ENCODE peak calls at places on chromosomes 3 and 15, in nine cellular contexts. One of them, this sample, is unnamed.

GRCh38 chr15:31465083-31465955 is 138.7 kb downstream of the KLF13 start:
- DNase-seq in NB4: no peak
- DNase-seq in HCT116: no peak
- DNase-seq in HepG2: no peak
- DNase-seq in H1: no peak
- DNase-seq in K562: no peak
- DNase-seq in WTC11: no peak
- DNase-seq in endothelial cell of umbilical vein: no peak
- DNase-seq in GM12878: no peak
- DNase-seq in this sample: no peak

GRCh38 chr3:45724919-45725318 is 35.7 kb downstream of the SACM1L start:
- DNase-seq in H1: no peak
- DNase-seq in endothelial cell of umbilical vein: no peak
- DNase-seq in WTC11: no peak
- DNase-seq in K562: no peak
- DNase-seq in HepG2: no peak
- DNase-seq in GM12878: no peak
- DNase-seq in HCT116: no peak
- DNase-seq in NB4: no peak
- DNase-seq in this sample: no peak

GRCh38 chr15:92383528-92384326 is 10.0 kb upstream of the ST8SIA2 start:
- DNase-seq in HepG2: peak
- DNase-seq in WTC11: peak
- DNase-seq in NB4: peak
- DNase-seq in GM12878: no peak
- DNase-seq in K562: peak
- DNase-seq in endothelial cell of umbilical vein: no peak
- DNase-seq in HCT116: peak
- DNase-seq in H1: no peak
- DNase-seq in this sample: peak

GRCh38 chr15:30882861-30883433 is 20.8 kb upstream of the FAN1 start:
- DNase-seq in GM12878: no peak
- DNase-seq in HepG2: no peak
- DNase-seq in endothelial cell of umbilical vein: no peak
- DNase-seq in NB4: peak
- DNase-seq in HCT116: no peak
- DNase-seq in WTC11: no peak
- DNase-seq in H1: no peak
- DNase-seq in K562: no peak
- DNase-seq in this sample: no peak

GRCh38 chr3:135192929-135193328 is 397.9 kb downstream of the EPHB1 start:
- DNase-seq in HCT116: no peak
- DNase-seq in WTC11: no peak
- DNase-seq in HepG2: no peak
- DNase-seq in GM12878: no peak
- DNase-seq in endothelial cell of umbilical vein: no peak
- DNase-seq in K562: no peak
- DNase-seq in NB4: no peak
- DNase-seq in H1: no peak
- DNase-seq in this sample: no peak

GRCh38 chr3:64046527-64046926 is 23.2 kb upstream of the PSMD6 start:
- DNase-seq in GM12878: no peak
- DNase-seq in H1: no peak
- DNase-seq in WTC11: no peak
- DNase-seq in endothelial cell of umbilical vein: no peak
- DNase-seq in HCT116: no peak
- DNase-seq in NB4: no peak
- DNase-seq in K562: no peak
- DNase-seq in HepG2: no peak
- DNase-seq in this sample: no peak

GRCh38 chr3:11820540-11821041 is 26.1 kb downstream of the TAMM41 start:
- DNase-seq in GM12878: no peak
- DNase-seq in HepG2: no peak
- DNase-seq in K562: no peak
- DNase-seq in endothelial cell of umbilical vein: peak
- DNase-seq in NB4: no peak
- DNase-seq in H1: no peak
- DNase-seq in HCT116: no peak
- DNase-seq in WTC11: no peak
- DNase-seq in this sample: peak

GRCh38 chr15:57562220-57562769 is 29.4 kb upstream of the MYZAP start:
- DNase-seq in H1: no peak
- DNase-seq in GM12878: no peak
- DNase-seq in WTC11: no peak
- DNase-seq in NB4: no peak
- DNase-seq in HCT116: no peak
- DNase-seq in HepG2: no peak
- DNase-seq in K562: no peak
- DNase-seq in endothelial cell of umbilical vein: no peak
- DNase-seq in this sample: no peak

GRCh38 chr15:99433026-99433756 is 132.6 kb upstream of the MEF2A start:
- DNase-seq in HCT116: no peak
- DNase-seq in K562: peak
- DNase-seq in NB4: no peak
- DNase-seq in WTC11: no peak
- DNase-seq in HepG2: no peak
- DNase-seq in endothelial cell of umbilical vein: no peak
- DNase-seq in GM12878: no peak
- DNase-seq in H1: no peak
- DNase-seq in this sample: no peak

DNA sequence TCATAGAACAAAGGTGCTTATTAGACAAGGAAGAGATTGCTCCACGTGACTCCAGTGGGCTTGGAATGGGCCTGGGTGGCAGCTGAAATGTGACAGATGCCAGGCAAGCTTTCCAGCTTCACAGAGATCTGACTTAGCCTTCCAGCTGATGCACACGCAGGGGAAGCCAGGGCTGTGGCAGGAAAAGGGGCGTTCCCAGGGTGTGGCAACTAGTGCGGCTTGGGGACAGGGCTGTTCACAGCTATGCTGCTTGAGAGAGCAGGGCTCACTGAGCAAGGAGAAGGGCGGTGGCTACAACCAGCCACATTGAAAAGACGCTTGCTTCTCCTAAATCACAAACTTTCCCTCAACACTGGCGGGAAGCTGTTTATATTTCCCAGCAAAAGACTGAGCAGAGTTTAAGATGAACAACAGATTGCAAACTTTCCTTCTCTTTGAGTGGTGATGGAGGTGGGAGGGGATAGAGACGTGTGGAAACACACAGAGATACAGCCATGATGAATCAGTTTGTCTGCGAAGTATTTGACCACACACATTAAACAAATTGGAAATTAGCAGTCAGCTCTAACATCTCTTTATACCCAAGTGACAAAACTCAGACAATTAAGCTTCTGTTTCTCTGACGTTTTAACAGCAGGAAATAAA is 127.5 kb downstream of the BDH1 start:
- DNase-seq in WTC11: no peak
- DNase-seq in HepG2: peak
- DNase-seq in K562: peak
- DNase-seq in GM12878: no peak
- DNase-seq in NB4: peak
- DNase-seq in HCT116: peak
- DNase-seq in endothelial cell of umbilical vein: peak
- DNase-seq in H1: no peak
- DNase-seq in this sample: peak
- TF ChIP-seq MAX in WTC11: no peak
- TF ChIP-seq MAX in HepG2: no peak
- TF ChIP-seq MAX in K562: no peak
- TF ChIP-seq MAX in GM12878: no peak
- TF ChIP-seq MAX in NB4: no peak
- TF ChIP-seq MAX in HCT116: no peak
- TF ChIP-seq MAX in endothelial cell of umbilical vein: no peak
- TF ChIP-seq MAX in H1: no peak
- TF ChIP-seq MAX in this sample: no peak

GRCh38 chr3:194758716-194759115 is 73.0 kb downstream of the FAM43A start:
- DNase-seq in K562: no peak
- DNase-seq in NB4: no peak
- DNase-seq in HepG2: no peak
- DNase-seq in WTC11: no peak
- DNase-seq in HCT116: no peak
- DNase-seq in endothelial cell of umbilical vein: no peak
- DNase-seq in H1: no peak
- DNase-seq in GM12878: no peak
- DNase-seq in this sample: no peak
- TF ChIP-seq MAX in K562: no peak
- TF ChIP-seq MAX in NB4: no peak
- TF ChIP-seq MAX in HepG2: no peak
- TF ChIP-seq MAX in WTC11: no peak
- TF ChIP-seq MAX in HCT116: no peak
- TF ChIP-seq MAX in endothelial cell of umbilical vein: no peak
- TF ChIP-seq MAX in H1: no peak
- TF ChIP-seq MAX in GM12878: no peak
- TF ChIP-seq MAX in this sample: no peak

GRCh38 chr3:141275032-141275422 is 43.4 kb downstream of the PXYLP1 start:
- DNase-seq in HepG2: peak
- DNase-seq in H1: no peak
- DNase-seq in HCT116: no peak
- DNase-seq in NB4: peak
- DNase-seq in GM12878: no peak
- DNase-seq in K562: no peak
- DNase-seq in WTC11: no peak
- DNase-seq in endothelial cell of umbilical vein: no peak
- DNase-seq in this sample: no peak
- TF ChIP-seq MAX in HepG2: no peak
- TF ChIP-seq MAX in H1: no peak
- TF ChIP-seq MAX in HCT116: no peak
- TF ChIP-seq MAX in NB4: no peak
- TF ChIP-seq MAX in GM12878: no peak
- TF ChIP-seq MAX in K562: no peak
- TF ChIP-seq MAX in WTC11: no peak
- TF ChIP-seq MAX in endothelial cell of umbilical vein: no peak
- TF ChIP-seq MAX in this sample: no peak

GRCh38 chr3:133367431-133367830 is 32.4 kb upstream of the BFSP2 start:
- DNase-seq in K562: no peak
- DNase-seq in HepG2: no peak
- DNase-seq in endothelial cell of umbilical vein: no peak
- DNase-seq in WTC11: no peak
- DNase-seq in NB4: no peak
- DNase-seq in GM12878: no peak
- DNase-seq in H1: no peak
- DNase-seq in HCT116: no peak
- DNase-seq in this sample: no peak

GRCh38 chr3:133369041-133369440 is 30.8 kb upstream of the BFSP2 start:
- DNase-seq in K562: no peak
- DNase-seq in NB4: no peak
- DNase-seq in HepG2: no peak
- DNase-seq in endothelial cell of umbilical vein: no peak
- DNase-seq in HCT116: no peak
- DNase-seq in GM12878: no peak
- DNase-seq in WTC11: no peak
- DNase-seq in H1: no peak
- DNase-seq in this sample: no peak

GRCh38 chr3:133364704-133365103 is 35.2 kb upstream of the BFSP2 start:
- DNase-seq in H1: no peak
- DNase-seq in HepG2: no peak
- DNase-seq in endothelial cell of umbilical vein: no peak
- DNase-seq in GM12878: no peak
- DNase-seq in NB4: no peak
- DNase-seq in HCT116: no peak
- DNase-seq in WTC11: no peak
- DNase-seq in K562: no peak
- DNase-seq in this sample: no peak

GRCh38 chr3:133367956-133368355 is 31.9 kb upstream of the BFSP2 start:
- DNase-seq in H1: no peak
- DNase-seq in WTC11: no peak
- DNase-seq in K562: no peak
- DNase-seq in HepG2: no peak
- DNase-seq in NB4: no peak
- DNase-seq in HCT116: no peak
- DNase-seq in GM12878: no peak
- DNase-seq in endothelial cell of umbilical vein: no peak
- DNase-seq in this sample: no peak

GRCh38 chr3:133366921-133367320 is 32.9 kb upstream of the BFSP2 start:
- DNase-seq in GM12878: no peak
- DNase-seq in HepG2: no peak
- DNase-seq in NB4: no peak
- DNase-seq in K562: no peak
- DNase-seq in HCT116: no peak
- DNase-seq in WTC11: no peak
- DNase-seq in endothelial cell of umbilical vein: no peak
- DNase-seq in H1: no peak
- DNase-seq in this sample: no peak
- TF ChIP-seq MAX in GM12878: no peak
- TF ChIP-seq MAX in HepG2: no peak
- TF ChIP-seq MAX in NB4: no peak
- TF ChIP-seq MAX in K562: no peak
- TF ChIP-seq MAX in HCT116: no peak
- TF ChIP-seq MAX in WTC11: no peak
- TF ChIP-seq MAX in endothelial cell of umbilical vein: no peak
- TF ChIP-seq MAX in H1: no peak
- TF ChIP-seq MAX in this sample: no peak

GRCh38 chr3:86029590-86029989 is 961.4 kb downstream of the VGLL3 start:
- DNase-seq in GM12878: no peak
- DNase-seq in HCT116: no peak
- DNase-seq in HepG2: no peak
- DNase-seq in endothelial cell of umbilical vein: no peak
- DNase-seq in WTC11: no peak
- DNase-seq in K562: no peak
- DNase-seq in NB4: no peak
- DNase-seq in H1: no peak
- DNase-seq in this sample: peak
- TF ChIP-seq MAX in GM12878: no peak
- TF ChIP-seq MAX in HCT116: no peak
- TF ChIP-seq MAX in HepG2: no peak
- TF ChIP-seq MAX in endothelial cell of umbilical vein: no peak
- TF ChIP-seq MAX in WTC11: no peak
- TF ChIP-seq MAX in K562: no peak
- TF ChIP-seq MAX in NB4: no peak
- TF ChIP-seq MAX in H1: no peak
- TF ChIP-seq MAX in this sample: no peak

GRCh38 chr15:44584162-44584749 is 47.3 kb downstream of the EIF3J start:
- DNase-seq in NB4: peak
- DNase-seq in HCT116: peak
- DNase-seq in H1: peak
- DNase-seq in K562: no peak
- DNase-seq in GM12878: no peak
- DNase-seq in HepG2: peak
- DNase-seq in endothelial cell of umbilical vein: peak
- DNase-seq in WTC11: peak
- DNase-seq in this sample: peak
- TF ChIP-seq MAX in NB4: peak
- TF ChIP-seq MAX in HCT116: no peak
- TF ChIP-seq MAX in H1: peak
- TF ChIP-seq MAX in K562: no peak
- TF ChIP-seq MAX in GM12878: no peak
- TF ChIP-seq MAX in HepG2: no peak
- TF ChIP-seq MAX in endothelial cell of umbilical vein: no peak
- TF ChIP-seq MAX in WTC11: no peak
- TF ChIP-seq MAX in this sample: no peak

DNA sequence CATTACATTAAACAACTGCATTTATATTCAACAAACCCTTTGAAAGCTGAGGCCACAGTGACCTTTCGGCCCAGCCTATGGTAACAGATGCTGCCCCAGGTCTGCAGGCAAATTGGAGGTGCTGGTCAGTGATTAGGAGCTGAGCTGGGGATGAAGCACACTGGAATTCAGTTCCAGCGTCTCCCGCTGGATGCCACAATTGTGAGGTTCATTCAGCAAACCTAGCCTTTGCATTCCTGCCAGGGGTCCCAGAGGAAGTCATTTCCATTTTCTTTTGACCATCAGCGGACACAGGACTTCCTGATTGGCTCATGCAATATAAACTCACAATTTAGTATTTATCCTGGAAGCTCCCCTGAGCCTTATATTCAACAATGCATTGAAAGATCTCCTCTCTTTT is 89.5 kb downstream of the IL20RB start:
- DNase-seq in NB4: no peak
- DNase-seq in WTC11: no peak
- DNase-seq in GM12878: no peak
- DNase-seq in HCT116: no peak
- DNase-seq in HepG2: no peak
- DNase-seq in endothelial cell of umbilical vein: peak
- DNase-seq in H1: no peak
- DNase-seq in K562: no peak
- DNase-seq in this sample: no peak
- TF ChIP-seq MAX in NB4: no peak
- TF ChIP-seq MAX in WTC11: no peak
- TF ChIP-seq MAX in GM12878: no peak
- TF ChIP-seq MAX in HCT116: no peak
- TF ChIP-seq MAX in HepG2: no peak
- TF ChIP-seq MAX in endothelial cell of umbilical vein: no peak
- TF ChIP-seq MAX in H1: no peak
- TF ChIP-seq MAX in K562: no peak
- TF ChIP-seq MAX in this sample: no peak

This sample was measured in A549.